ENCODE peak calls at places on chromosome 19, in six cellular contexts. S is esophagus squamous epithelium, Q is adrenal gland, I is gastrocnemius medialis, B is Peyer's patch, H is tibial nerve. Y is an unnamed sample.

GRCh38 chr19:3403489-3404323 is 37.3 kb downstream of the NFIC start:
- DNase-seq in H (peak), B (peak), Q (peak), I (peak), S (no peak), Y (peak)

GRCh38 chr19:13190781-13191540 is 40.8 kb downstream of the IER2 start:
- DNase-seq in B (no peak), Q (no peak), H (no peak), I (no peak), S (no peak), Y (peak)

GRCh38 chr19:50649433-50650391 is at the start of gene C19orf81:
- DNase-seq in H (no peak), S (no peak), Q (no peak), B (no peak), I (no peak), Y (no peak)

GRCh38 chr19:2888739-2889224 is 11.9 kb upstream of the ZNF57 start:
- DNase-seq in S (no peak), B (peak), I (no peak), H (no peak), Q (no peak), Y (no peak)

GRCh38 chr19:50565984-50566903 is 2.0 kb downstream of the LRRC4B start:
- DNase-seq in Q (no peak), B (no peak), S (no peak), H (no peak), I (no peak), Y (no peak)

GRCh38 chr19:40599331-40600085 is 1.7 kb upstream of the LTBP4 start:
- DNase-seq in B (no peak), H (no peak), Q (no peak), I (no peak), S (no peak), Y (no peak)

GRCh38 chr19:33280351-33280921 is 21.9 kb downstream of the CEBPA start:
- DNase-seq in B (no peak), Q (no peak), I (no peak), H (no peak), S (no peak), Y (peak)

GRCh38 chr19:6064703-6065073 is 45.6 kb downstream of the RFX2 start:
- DNase-seq in H (no peak), B (peak), I (no peak), Q (no peak), S (no peak), Y (no peak)

GRCh38 chr19:8373867-8374813 is 10.2 kb downstream of the ANGPTL4 start:
- DNase-seq in Q (no peak), H (peak), I (peak), B (no peak), S (no peak), Y (peak)

GRCh38 chr19:35213678-35214632 is 14.6 kb downstream of the FAM187B start:
- DNase-seq in S (peak), Q (peak), H (peak), I (peak), B (peak), Y (peak)

GRCh38 chr19:12769689-12770088 is 5.7 kb downstream of the HOOK2 start:
- DNase-seq in H (no peak), B (peak), S (no peak), Q (no peak), I (no peak), Y (no peak)

GRCh38 chr19:41206926-41207750 is 11.9 kb upstream of the AXL start:
- DNase-seq in S (no peak), H (peak), B (no peak), Q (no peak), I (peak), Y (no peak)

GRCh38 chr19:36051236-36051635 is 2.8 kb downstream of the THAP8 start:
- DNase-seq in S (no peak), B (no peak), H (no peak), Q (no peak), I (no peak), Y (no peak)

GRCh38 chr19:52473655-52474350 is 20.4 kb downstream of the ZNF578 start:
- DNase-seq in I (no peak), S (no peak), H (no peak), B (no peak), Q (no peak), Y (no peak)

GRCh38 chr19:18862976-18863842 is 31.4 kb downstream of the UPF1 start:
- DNase-seq in S (no peak), H (no peak), B (no peak), Q (no peak), I (no peak), Y (peak)

GRCh38 chr19:57558525-57558924 is 1.1 kb downstream of the ZNF550 start:
- DNase-seq in H (no peak), B (no peak), S (no peak), Q (no peak), I (no peak), Y (no peak)

GRCh38 chr19:12938536-12939291 is at the start of gene CALR:
- DNase-seq in I (no peak), B (peak), H (no peak), Q (peak), S (no peak), Y (no peak)

GRCh38 chr19:44789943-44790467 is 12.3 kb downstream of the CBLC start:
- DNase-seq in H (no peak), S (no peak), Q (no peak), B (no peak), I (no peak), Y (no peak)

GRCh38 chr19:29587518-29587986 is 18.5 kb upstream of the POP4 start:
- DNase-seq in H (no peak), B (peak), I (no peak), S (no peak), Q (no peak), Y (no peak)

GRCh38 chr19:18173054-18173571 is 500 bp upstream of the IFI30 start:
- DNase-seq in H (peak), S (no peak), Q (peak), B (peak), I (no peak), Y (peak)

GRCh38 chr19:50513746-50514345 is at the start of gene ASPDH:
- DNase-seq in B (no peak), H (no peak), I (no peak), S (no peak), Q (no peak), Y (peak)

GRCh38 chr19:18637644-18638630 is 1.1 kb downstream of the KLHL26 start:
- DNase-seq in B (no peak), S (no peak), Q (no peak), H (no peak), I (no peak), Y (no peak)

GRCh38 chr19:16594681-16595091 is 22.5 kb upstream of the SLC35E1 start:
- DNase-seq in I (no peak), S (no peak), B (no peak), Q (no peak), H (no peak), Y (no peak)

GRCh38 chr19:16595097-16595496 is 22.9 kb upstream of the SLC35E1 start:
- DNase-seq in Q (no peak), H (no peak), S (no peak), B (no peak), I (no peak), Y (no peak)

GRCh38 chr19:16591803-16592556 is 19.8 kb upstream of the SLC35E1 start:
- DNase-seq in H (no peak), S (no peak), B (no peak), I (no peak), Q (peak), Y (no peak)

GRCh38 chr19:16593181-16593580 is 21.0 kb upstream of the SLC35E1 start:
- DNase-seq in I (no peak), Q (no peak), S (no peak), B (no peak), H (no peak), Y (no peak)

GRCh38 chr19:16594131-16594586 is 21.9 kb upstream of the SLC35E1 start:
- DNase-seq in I (no peak), Q (no peak), B (peak), S (no peak), H (no peak), Y (no peak)
- H3K27ac ChIP-seq in I (no peak), Q (no peak), B (peak), S (no peak), H (no peak), Y (no peak)

GRCh38 chr19:48154003-48154402 is 16.1 kb downstream of the LIG1 start:
- DNase-seq in S (no peak), B (no peak), H (no peak), Q (no peak), I (no peak), Y (no peak)
- TF ChIP-seq POLR2A in S (no peak), B (no peak), H (no peak), Q (no peak), I (no peak), Y (no peak)

GRCh38 chr19:42389899-42390298 is at the start of gene CNFN:
- DNase-seq in I (no peak), H (no peak), S (no peak), Q (no peak), B (no peak), Y (no peak)
- H3K4me3 ChIP-seq in I (no peak), H (no peak), S (peak), Q (no peak), B (no peak), Y (no peak)

DNA sequence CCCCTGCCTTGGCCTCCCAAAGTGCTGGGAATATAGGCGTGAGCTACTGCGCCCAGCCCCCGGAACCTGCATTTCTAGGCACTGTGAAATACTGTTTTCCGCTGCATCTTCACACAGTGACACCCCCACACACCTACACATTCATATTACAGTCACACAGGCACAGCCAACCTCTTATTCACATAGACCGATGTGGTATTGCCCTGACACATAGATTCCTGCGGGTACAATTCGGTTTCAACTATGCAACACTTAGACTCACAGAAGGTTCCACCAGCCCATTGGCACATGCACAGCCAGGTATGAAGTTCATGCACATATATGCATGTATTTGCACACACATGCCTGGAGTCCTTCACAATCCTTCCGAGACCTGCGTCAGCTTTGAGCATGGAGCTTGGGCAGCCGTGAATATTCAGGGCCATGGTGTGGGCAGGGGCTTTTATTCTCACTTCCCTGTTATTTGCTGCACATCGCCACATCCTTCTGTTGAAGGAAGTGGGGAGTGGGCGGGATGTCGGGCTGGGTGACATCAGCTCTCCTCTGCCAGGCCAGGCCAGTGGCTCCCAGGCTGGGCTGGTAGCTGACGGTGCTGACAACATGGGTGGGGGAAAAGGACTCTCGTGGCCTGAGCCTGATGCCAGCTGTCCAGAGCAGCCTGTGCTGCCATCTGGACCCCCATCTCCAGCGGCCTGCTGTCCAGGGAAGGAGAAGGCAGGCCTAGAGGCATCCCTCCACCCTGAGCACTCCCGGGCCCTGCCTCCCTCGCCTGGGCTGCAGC is 5.4 kb upstream of the CDC37 start:
- DNase-seq in Q (no peak), H (no peak), S (no peak), I (no peak), B (peak), Y (no peak)
- H3K27ac ChIP-seq in Q (peak), H (no peak), S (no peak), I (no peak), B (peak), Y (no peak)

GRCh38 chr19:46346821-46347571 is at the start of gene PPP5C:
- DNase-seq in B (peak), H (peak), S (peak), I (peak), Q (peak), Y (peak)
- TF ChIP-seq POLR2A in B (peak), H (peak), S (peak), I (peak), Q (peak), Y (peak)

GRCh38 chr19:38252385-38252784 is 3.8 kb downstream of the PPP1R14A start:
- DNase-seq in B (no peak), S (no peak), Q (no peak), I (no peak), H (no peak), Y (no peak)

GRCh38 chr19:38250428-38250820 is 5.8 kb downstream of the PPP1R14A start:
- DNase-seq in Q (no peak), H (no peak), B (no peak), I (no peak), S (no peak), Y (no peak)

GRCh38 chr19:38252935-38253691 is 3.1 kb downstream of the PPP1R14A start:
- DNase-seq in B (no peak), H (no peak), I (no peak), S (no peak), Q (no peak), Y (no peak)

GRCh38 chr19:38251564-38252051 is 4.6 kb downstream of the PPP1R14A start:
- DNase-seq in H (peak), I (peak), B (no peak), Q (no peak), S (no peak), Y (no peak)

GRCh38 chr19:38250821-38251563 is 5.2 kb downstream of the PPP1R14A start:
- DNase-seq in Q (peak), S (no peak), H (peak), I (peak), B (no peak), Y (peak)
- H3K4me3 ChIP-seq in Q (no peak), S (peak), H (peak), I (peak), B (peak), Y (no peak)

Y was measured in right lobe of liver.